ENCODE peak calls at places on chromosome 21, in four cellular contexts. I is CD8-positive, alpha-beta memory T cell; L is DND-41; Z is heart right ventricle. V is an unnamed sample. For H3K9me3, the result is how much of the 10 kb centered on the place peaks cover.

GRCh38 chr21:46219591-46220239 is 8.9 kb downstream of the LSS start:
- DNase-seq in I (no peak), L (no peak), Z (no peak), V (no peak)

GRCh38 chr21:44392916-44393315 is 39.5 kb downstream of the TRPM2 start:
- DNase-seq in I (no peak), L (no peak), Z (no peak), V (no peak)

GRCh38 chr21:45011911-45012660 is 62.3 kb upstream of the ADARB1 start:
- DNase-seq in I (no peak), L (no peak), Z (no peak), V (no peak)

GRCh38 chr21:35316933-35317332 is 267.8 kb upstream of the RUNX1 start:
- DNase-seq in I (no peak), L (no peak), Z (no peak), V (no peak)

GRCh38 chr21:42593815-42594157 is 59.6 kb upstream of the PDE9A start:
- DNase-seq in I (no peak), L (no peak), Z (no peak), V (no peak)

GRCh38 chr21:46080171-46081021 is 17.5 kb upstream of the COL6A2 start:
- DNase-seq in I (no peak), L (no peak), Z (peak), V (peak)

GRCh38 chr21:28280611-28281010 is 712.1 kb downstream of the LTN1 start:
- DNase-seq in I (no peak), L (no peak), Z (no peak), V (no peak)

GRCh38 chr21:17441370-17441769 is 71.5 kb upstream of the CXADR start:
- DNase-seq in I (no peak), L (no peak), Z (no peak), V (no peak)

GRCh38 chr21:17782051-17782450 is 37.1 kb downstream of the C21orf91 start:
- DNase-seq in I (no peak), L (no peak), Z (no peak), V (no peak)

GRCh38 chr21:32940079-32941014 is 85.4 kb upstream of the OLIG2 start:
- DNase-seq in I (no peak), L (peak), Z (peak), V (no peak)

GRCh38 chr21:45542242-45542666 is at the start of gene SLC19A1:
- DNase-seq in I (peak), L (peak), Z (peak), V (peak)

GRCh38 chr21:45140346-45140940 is 66.1 kb downstream of the ADARB1 start:
- DNase-seq in I (peak), L (peak), Z (peak), V (no peak)

GRCh38 chr21:39660596-39660995 is 47.9 kb downstream of the B3GALT5 start:
- DNase-seq in I (no peak), L (no peak), Z (peak), V (no peak)

GRCh38 chr21:14454642-14455009 is 71.7 kb upstream of the HSPA13 start:
- DNase-seq in I (no peak), L (no peak), Z (no peak), V (no peak)

GRCh38 chr21:26123012-26123411 is 47.6 kb downstream of the APP start:
- DNase-seq in I (no peak), L (no peak), Z (no peak), V (no peak)

GRCh38 chr21:42400525-42400924 is 3.2 kb upstream of the UBASH3A start:
- DNase-seq in I (no peak), L (no peak), Z (no peak), V (no peak)

GRCh38 chr21:41858466-41859296 is 20.5 kb downstream of the PRDM15 start:
- DNase-seq in I (no peak), L (no peak), Z (no peak), V (no peak)

GRCh38 chr21:42969193-42969600 is 5.2 kb upstream of the PKNOX1 start:
- DNase-seq in I (no peak), L (no peak), Z (no peak), V (no peak)

GRCh38 chr21:29256125-29256895 is 42.4 kb upstream of the BACH1 start:
- DNase-seq in I (no peak), L (no peak), Z (no peak), V (no peak)

GRCh38 chr21:32147041-32147440 is 131.8 kb downstream of the MIS18A start:
- DNase-seq in I (no peak), L (no peak), Z (no peak), V (no peak)

GRCh38 chr21:21188513-21189188 is 190.4 kb downstream of the NCAM2 start:
- DNase-seq in I (no peak), L (no peak), Z (no peak), V (no peak)

GRCh38 chr21:45535341-45536081 is 6.7 kb downstream of the SLC19A1 start:
- DNase-seq in I (no peak), L (no peak), Z (no peak), V (no peak)

GRCh38 chr21:21929228-21929627 is 931.0 kb downstream of the NCAM2 start:
- DNase-seq in I (no peak), L (no peak), Z (no peak), V (no peak)

GRCh38 chr21:44650265-44650972 is 4.0 kb downstream of the KRTAP12-4 start:
- DNase-seq in I (no peak), L (no peak), Z (no peak), V (no peak)

GRCh38 chr21:42556960-42557359 is 43.3 kb downstream of the SLC37A1 start:
- DNase-seq in I (no peak), L (no peak), Z (no peak), V (no peak)

DNA sequence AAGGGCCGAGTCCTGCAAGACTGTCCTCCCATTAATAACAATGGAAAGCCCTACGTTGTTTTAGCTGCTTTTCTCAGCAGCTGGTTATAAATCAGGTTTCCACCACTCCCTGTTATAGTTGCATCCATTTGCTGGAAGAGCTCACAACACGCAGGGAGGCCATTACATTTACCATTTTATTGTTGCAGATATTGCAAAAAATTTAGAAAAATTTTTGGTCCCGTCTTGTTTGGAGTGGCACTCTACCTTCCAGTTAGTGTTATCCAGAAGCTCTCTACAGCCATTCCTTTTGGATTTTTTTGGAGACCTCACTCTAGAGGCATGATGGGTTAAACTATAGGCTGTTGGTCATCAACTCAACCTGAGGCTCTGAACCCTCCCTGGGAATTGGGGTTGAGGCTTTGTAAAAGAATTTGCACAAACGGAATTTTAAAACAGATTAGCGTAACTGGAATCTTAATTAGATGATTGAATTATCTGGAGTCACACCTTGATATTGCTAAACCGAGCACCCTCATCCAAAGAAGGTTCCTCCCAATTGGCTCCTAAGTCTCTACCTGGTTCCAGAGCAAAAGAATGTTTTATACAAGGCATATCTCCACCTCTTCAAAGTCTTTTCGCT is 1532.0 kb upstream of the TPTE start:
- DNase-seq in I (no peak), L (no peak), Z (no peak), V (no peak)
- H3K9me3 ChIP-seq in I (under half), L (half or more), Z (under half), V (under half)

GRCh38 chr21:40851749-40852148 is 4.8 kb upstream of the DSCAM start:
- DNase-seq in I (no peak), L (no peak), Z (no peak), V (no peak)
- H3K9me3 ChIP-seq in I (under half), L (under half), Z (under half), V (under half)

GRCh38 chr21:19832551-19832950 is 1165.7 kb upstream of the NCAM2 start:
- DNase-seq in I (no peak), L (no peak), Z (no peak), V (no peak)
- H3K9me3 ChIP-seq in I (under half), L (under half), Z (under half), V (under half)

GRCh38 chr21:24042687-24043086 is 1564.6 kb downstream of the MRPL39 start:
- DNase-seq in I (no peak), L (no peak), Z (no peak), V (no peak)
- H3K9me3 ChIP-seq in I (under half), L (under half), Z (under half), V (under half)

GRCh38 chr21:37542512-37542911 is 175.9 kb downstream of the DYRK1A start:
- DNase-seq in I (no peak), L (no peak), Z (no peak), V (no peak)

GRCh38 chr21:37535672-37536071 is 169.1 kb downstream of the DYRK1A start:
- DNase-seq in I (no peak), L (no peak), Z (no peak), V (no peak)

GRCh38 chr21:37536616-37537278 is 170.2 kb downstream of the DYRK1A start:
- DNase-seq in I (no peak), L (no peak), Z (no peak), V (no peak)

GRCh38 chr21:37537391-37537996 is 170.9 kb downstream of the DYRK1A start:
- DNase-seq in I (no peak), L (no peak), Z (no peak), V (no peak)

DNA sequence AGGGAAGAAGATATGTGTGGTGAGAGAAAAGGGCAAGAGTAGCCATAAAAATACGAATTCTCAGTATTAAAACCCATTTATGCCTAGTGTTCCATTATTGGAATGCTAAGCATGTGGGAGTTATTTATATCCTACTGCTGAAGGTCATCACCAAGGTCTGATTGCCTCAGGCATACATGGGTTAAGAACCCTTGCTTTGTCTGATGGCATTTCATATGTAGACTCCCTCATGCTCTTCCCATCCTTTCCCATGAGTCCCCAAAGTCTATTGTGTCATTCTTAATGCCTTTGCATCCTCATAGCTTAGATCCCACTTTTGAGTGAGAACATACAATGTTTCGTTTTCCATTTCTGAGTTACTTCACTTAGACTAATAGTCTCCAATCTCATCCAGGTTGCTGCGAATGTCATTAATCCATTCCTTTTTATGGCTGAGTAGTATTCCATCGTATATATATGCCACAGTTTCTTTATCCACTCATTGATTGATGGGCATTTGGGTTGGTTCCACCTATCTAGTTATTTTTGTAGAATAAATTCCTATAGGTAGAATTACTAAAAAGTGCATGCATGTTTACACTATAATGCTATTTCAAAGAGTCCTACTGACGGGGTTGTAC is 172.5 kb downstream of the DYRK1A start:
- DNase-seq in I (no peak), L (no peak), Z (no peak), V (no peak)
- H3K9me3 ChIP-seq in I (under half), L (under half), Z (under half), V (under half)

GRCh38 chr21:37402251-37402867 is 35.8 kb downstream of the DYRK1A start:
- DNase-seq in I (no peak), L (no peak), Z (no peak), V (no peak)

GRCh38 chr21:37393030-37393429 is 26.5 kb downstream of the DYRK1A start:
- DNase-seq in I (no peak), L (no peak), Z (no peak), V (no peak)

GRCh38 chr21:37398697-37399096 is 32.1 kb downstream of the DYRK1A start:
- DNase-seq in I (no peak), L (no peak), Z (no peak), V (no peak)

GRCh38 chr21:37393786-37394185 is 27.2 kb downstream of the DYRK1A start:
- DNase-seq in I (no peak), L (no peak), Z (no peak), V (no peak)

GRCh38 chr21:37396855-37397254 is 30.3 kb downstream of the DYRK1A start:
- DNase-seq in I (no peak), L (no peak), Z (no peak), V (no peak)
- H3K9me3 ChIP-seq in I (under half), L (under half), Z (under half), V (under half)

GRCh38 chr21:10575311-10575667 is 53.9 kb downstream of the TPTE start:
- DNase-seq in I (no peak), L (no peak), Z (no peak), V (no peak)
- H3K9me3 ChIP-seq in I (under half), L (under half), Z (under half), V (under half)

DNA sequence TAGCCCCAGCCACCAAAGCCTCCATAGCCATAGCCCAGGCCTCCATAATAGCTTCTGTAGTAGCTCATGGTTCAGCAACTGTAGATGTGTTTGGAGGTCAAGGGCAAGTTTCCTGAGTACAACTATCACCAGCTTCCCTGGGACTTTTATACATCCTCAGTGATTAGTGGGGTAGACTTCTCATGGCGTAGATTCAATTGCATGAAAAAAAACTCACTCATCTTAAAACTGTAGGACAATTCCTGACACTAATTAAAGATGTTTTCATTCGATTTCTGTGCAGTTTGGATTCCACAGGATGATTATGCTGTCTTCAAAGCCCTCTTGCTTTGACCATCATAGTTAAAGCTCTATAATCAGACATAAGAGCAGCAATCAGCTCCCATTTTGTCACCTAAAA is at the start of gene KRTAP19-8:
- DNase-seq in I (no peak), L (no peak), Z (no peak), V (no peak)
- H3K9me3 ChIP-seq in I (under half), L (under half), Z (under half), V (under half)

V was measured in vagina.